ENCODE peak calls at places on chromosomes 3 and 15, in nine cellular contexts. F, I, B, K, C, R, J, V and E are unnamed samples.

GRCh38 chr15:96462768-96463167 is 132.3 kb downstream of the NR2F2 start:
- DNase-seq in J (no peak), K (no peak), I (no peak), R (no peak), C (no peak), B (no peak), F (no peak), V (no peak), E (no peak)

GRCh38 chr3:159839561-159840379 is 148.9 kb upstream of the IL12A start:
- DNase-seq in J (no peak), R (no peak), F (no peak), C (no peak), B (no peak), I (no peak), V (peak), K (no peak), E (no peak)

GRCh38 chr15:100602822-100603393 is 519 bp downstream of the ASB7 start:
- DNase-seq in B (no peak), I (no peak), F (no peak), J (peak), R (peak), K (no peak), V (peak), C (peak), E (peak)

GRCh38 chr3:58801541-58801940 is 135.0 kb upstream of the FAM3D start:
- DNase-seq in C (no peak), R (no peak), K (no peak), B (no peak), F (no peak), V (no peak), I (no peak), J (no peak), E (no peak)

GRCh38 chr3:189311521-189311920 is 139.8 kb downstream of the TPRG1 start:
- DNase-seq in C (no peak), K (no peak), V (no peak), F (no peak), B (no peak), I (no peak), R (no peak), J (no peak), E (no peak)

GRCh38 chr15:68652141-68652540 is 73.3 kb downstream of the CORO2B start:
- DNase-seq in J (no peak), B (no peak), I (no peak), C (no peak), F (no peak), V (no peak), R (peak), K (no peak), E (no peak)

GRCh38 chr15:28123408-28124023 is 24.4 kb upstream of the OCA2 start:
- DNase-seq in B (no peak), K (no peak), R (peak), F (no peak), J (peak), V (peak), I (peak), C (peak), E (peak)

GRCh38 chr15:101323793-101324505 is 28.9 kb upstream of the SNRPA1 start:
- DNase-seq in K (no peak), R (no peak), B (no peak), C (no peak), J (no peak), I (no peak), V (no peak), F (no peak), E (no peak)

GRCh38 chr15:48861813-48862431 is 16.0 kb upstream of the EID1 start:
- DNase-seq in J (peak), V (peak), F (peak), I (no peak), R (no peak), B (no peak), C (peak), K (no peak), E (peak)

GRCh38 chr15:42720071-42720470 is 16.9 kb downstream of the CDAN1 start:
- DNase-seq in V (no peak), F (no peak), J (no peak), C (no peak), B (no peak), K (no peak), R (no peak), I (no peak), E (no peak)

GRCh38 chr15:57476533-57476975 is 100.2 kb downstream of the CGNL1 start:
- DNase-seq in F (no peak), C (no peak), B (no peak), V (no peak), I (no peak), J (no peak), K (no peak), R (no peak), E (no peak)

GRCh38 chr15:25795712-25796111 is 67.4 kb downstream of the ATP10A start:
- DNase-seq in V (no peak), R (peak), B (no peak), J (no peak), F (no peak), K (no peak), C (no peak), I (no peak), E (no peak)

GRCh38 chr15:52370010-52370409 is 74.4 kb upstream of the MYO5C start:
- DNase-seq in K (no peak), J (no peak), F (no peak), I (no peak), B (no peak), C (no peak), R (no peak), V (no peak), E (no peak)

GRCh38 chr3:155995525-155996370 is 124.6 kb upstream of the KCNAB1 start:
- DNase-seq in F (no peak), V (peak), B (no peak), K (no peak), C (no peak), I (no peak), R (no peak), J (peak), E (no peak)

GRCh38 chr3:108565506-108565905 is 23.7 kb downstream of the CIP2A start:
- DNase-seq in I (no peak), C (no peak), R (no peak), J (no peak), V (no peak), B (no peak), K (no peak), F (no peak), E (no peak)

GRCh38 chr3:48635222-48636021 is at the start of gene SLC26A6:
- DNase-seq in V (peak), I (peak), J (peak), C (peak), R (peak), B (peak), K (peak), F (peak), E (peak)

GRCh38 chr15:72375501-72375845 is 341 bp downstream of the HEXA start:
- DNase-seq in F (no peak), B (no peak), J (peak), V (peak), R (no peak), C (no peak), K (no peak), I (no peak), E (no peak)

GRCh38 chr3:177282028-177282655 is 84.9 kb upstream of the TBL1XR1 start:
- DNase-seq in R (no peak), I (no peak), J (no peak), K (no peak), C (no peak), B (no peak), F (no peak), V (no peak), E (no peak)

GRCh38 chr3:61358364-61358763 is 107.1 kb upstream of the FHIT start:
- DNase-seq in C (no peak), B (no peak), R (no peak), J (no peak), F (no peak), V (no peak), K (no peak), I (no peak), E (no peak)

GRCh38 chr3:13332158-13332557 is 88.0 kb downstream of the NUP210 start:
- DNase-seq in F (no peak), I (no peak), J (no peak), V (no peak), B (no peak), C (no peak), K (no peak), R (no peak), E (no peak)

GRCh38 chr3:197111685-197112084 is 82.1 kb upstream of the MELTF start:
- DNase-seq in I (no peak), C (no peak), R (no peak), K (no peak), B (no peak), F (no peak), J (no peak), V (no peak), E (no peak)

GRCh38 chr3:171850324-171850697 is 7.2 kb downstream of the TMEM212 start:
- DNase-seq in I (no peak), C (no peak), V (no peak), F (no peak), B (no peak), R (no peak), J (no peak), K (no peak), E (no peak)

GRCh38 chr3:106813742-106814141 is 563.5 kb upstream of the CCDC54 start:
- DNase-seq in R (no peak), V (no peak), J (no peak), I (no peak), B (no peak), K (no peak), C (no peak), F (no peak), E (no peak)

GRCh38 chr3:12817341-12817705 is 20.8 kb downstream of the CAND2 start:
- DNase-seq in I (no peak), V (no peak), K (no peak), B (no peak), F (no peak), C (no peak), J (no peak), R (no peak), E (no peak)

GRCh38 chr15:52068004-52068403 is 44.6 kb downstream of the BCL2L10 start:
- DNase-seq in I (no peak), R (no peak), B (no peak), F (no peak), C (no peak), K (no peak), J (no peak), V (no peak), E (no peak)

GRCh38 chr3:67635806-67636205 is 18.6 kb downstream of the SUCLG2 start:
- DNase-seq in J (no peak), F (no peak), I (no peak), B (no peak), C (no peak), K (no peak), R (no peak), V (no peak), E (no peak)

GRCh38 chr15:63532307-63532744 is 27.9 kb downstream of the USP3 start:
- DNase-seq in B (no peak), V (no peak), F (no peak), I (no peak), J (no peak), K (no peak), R (no peak), C (no peak), E (no peak)

GRCh38 chr3:150227839-150228238 is 180.3 kb upstream of the TSC22D2 start:
- DNase-seq in F (no peak), K (peak), R (no peak), B (peak), C (no peak), I (peak), V (peak), J (no peak), E (peak)

GRCh38 chr15:94327356-94327936 is 96.1 kb downstream of the MCTP2 start:
- DNase-seq in C (no peak), J (peak), B (no peak), K (no peak), F (no peak), I (no peak), V (peak), R (no peak), E (peak)

GRCh38 chr15:101198820-101199219 is 53.0 kb downstream of the CHSY1 start:
- DNase-seq in B (no peak), I (no peak), J (no peak), R (no peak), V (peak), C (no peak), F (no peak), K (no peak), E (no peak)

GRCh38 chr3:36380171-36381031 is at the start of gene STAC:
- DNase-seq in V (peak), K (no peak), I (no peak), J (no peak), B (peak), C (no peak), F (no peak), R (peak), E (no peak)

GRCh38 chr3:195240171-195240701 is 30.7 kb downstream of the XXYLT1 start:
- DNase-seq in F (no peak), B (no peak), K (no peak), R (peak), C (no peak), I (no peak), V (no peak), J (no peak), E (no peak)

GRCh38 chr3:14377838-14378169 is 24.6 kb upstream of the SLC6A6 start:
- DNase-seq in F (no peak), K (no peak), V (no peak), J (no peak), R (no peak), B (no peak), I (no peak), C (peak), E (peak)